ENCODE peak calls at places on chromosomes 4 and X, in seven cellular contexts. A is astrocyte of the spinal cord, K is fibroblast of lung, J is transverse colon, D is nephron progenitor cell, G is choroid plexus epithelial cell, X is body of pancreas. W is an unnamed sample.

GRCh38 chr4:108080752-108081151 is 88.0 kb downstream of the LEF1 start:
- DNase-seq in G (no peak), K (no peak), D (no peak), A (no peak), J (no peak), X (no peak), W (no peak)

GRCh38 chrX:30513284-30513683 is 64.3 kb downstream of the TASL start:
- DNase-seq in X (no peak), K (no peak), D (no peak), G (peak; percentile 28), A (no peak), J (no peak), W (no peak)

GRCh38 chr4:141016117-141016798 is 117.0 kb downstream of the RNF150 start:
- DNase-seq in X (no peak), D (no peak), K (no peak), G (no peak), A (no peak), J (no peak), W (no peak)

GRCh38 chr4:19349416-19349815 is 902.3 kb upstream of the SLIT2 start:
- DNase-seq in G (no peak), K (no peak), D (no peak), X (no peak), A (no peak), J (no peak), W (no peak)

GRCh38 chr4:54561940-54562339 is 95.8 kb upstream of the KIT start:
- DNase-seq in A (no peak), K (no peak), X (no peak), D (no peak), J (no peak), G (no peak), W (no peak)

GRCh38 chrX:104282326-104282725 is 27.6 kb upstream of the ESX1 start:
- DNase-seq in D (no peak), J (no peak), A (no peak), G (peak; percentile 8), X (no peak), K (no peak), W (no peak)

GRCh38 chr4:43048570-43048969 is 156.1 kb downstream of the GRXCR1 start:
- DNase-seq in K (no peak), J (no peak), X (no peak), D (no peak), A (no peak), G (no peak), W (no peak)

GRCh38 chrX:120617996-120618630 is 11.7 kb downstream of the C1GALT1C1 start:
- DNase-seq in K (no peak), A (no peak), X (no peak), J (no peak), D (no peak), G (no peak), W (no peak)

GRCh38 chrX:153782324-153782723 is 1.5 kb downstream of the SRPK3 start:
- DNase-seq in J (no peak), G (no peak), X (no peak), A (no peak), D (no peak), K (no peak), W (no peak)

GRCh38 chr4:182240161-182241130 is 2.8 kb upstream of the TENM3 start:
- DNase-seq in G (peak; percentile 65), X (no peak), A (peak; percentile 69), K (peak; percentile 97), D (peak; percentile 18), J (no peak), W (peak; percentile 94)

GRCh38 chr4:138804705-138805104 is 210.9 kb upstream of the NOCT start:
- DNase-seq in K (peak; percentile 27), X (no peak), A (no peak), D (peak; percentile 22), J (no peak), G (peak; percentile 26), W (no peak)

GRCh38 chrX:99603076-99603814 is 806.8 kb downstream of the PCDH19 start:
- DNase-seq in G (no peak), A (no peak), D (no peak), K (no peak), J (no peak), X (no peak), W (no peak)

GRCh38 chrX:141375011-141375730 is 132.9 kb upstream of the SPANXC start:
- DNase-seq in A (no peak), X (no peak), D (no peak), J (no peak), G (peak; percentile 4), K (no peak), W (no peak)

GRCh38 chr4:78747328-78747946 is 28.7 kb upstream of the BMP2K start:
- DNase-seq in D (no peak), A (no peak), G (peak; percentile 58), X (no peak), J (no peak), K (peak; percentile 31), W (peak; percentile 51)

GRCh38 chr4:188372856-188373255 is 233.6 kb downstream of the TRIML1 start:
- DNase-seq in G (no peak), J (no peak), K (no peak), A (no peak), D (no peak), X (no peak), W (no peak)

DNA sequence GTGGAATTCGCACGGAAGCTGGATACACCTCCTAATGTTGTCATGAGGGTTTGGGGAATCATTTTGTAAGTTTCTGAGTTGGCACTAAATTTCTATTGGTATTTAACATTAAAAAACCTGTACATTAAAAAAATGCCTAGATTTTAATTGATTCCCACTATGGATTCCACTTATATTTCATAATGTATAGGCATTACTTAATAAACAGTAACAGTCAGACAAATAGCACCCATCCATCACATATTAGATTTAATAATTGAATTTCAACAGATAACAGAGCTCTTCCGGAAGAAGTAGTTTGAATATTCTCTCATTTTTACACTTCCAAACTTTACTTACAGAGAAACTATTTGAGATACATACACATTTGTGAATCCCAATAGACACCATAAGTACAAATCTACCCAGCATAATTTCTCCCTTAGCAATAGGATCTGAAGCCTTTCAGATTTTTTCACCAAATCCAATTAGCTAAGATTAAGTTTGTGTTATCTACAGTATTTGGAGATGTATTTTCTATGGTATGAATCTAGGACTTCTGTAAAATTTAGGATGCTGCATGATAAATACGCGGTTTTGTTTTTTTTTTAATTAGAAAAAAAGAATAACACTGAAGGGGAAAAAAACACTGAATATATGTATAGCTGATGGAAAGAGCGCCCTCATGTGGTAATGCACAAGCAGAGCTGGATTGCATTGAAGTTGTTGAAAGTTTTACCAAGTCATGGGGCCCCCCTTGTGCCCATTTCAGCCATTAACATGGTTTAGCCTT is 12.2 kb upstream of the ODAM start:
- DNase-seq in J (peak; percentile 7), D (peak; percentile 50), G (peak; percentile 89), A (peak; percentile 32), X (peak; percentile 20), K (peak; percentile 23), W (no peak)
- TF ChIP-seq CTCF in J (peak; percentile 47), D (peak; percentile 86), G (peak; percentile 86), A (peak; percentile 71), X (peak; percentile 52), K (peak; percentile 44), W (peak; percentile 57)

GRCh38 chrX:71254092-71254941 is at the start of gene ZMYM3:
- DNase-seq in J (peak; percentile 88), X (peak; percentile 88), K (peak; percentile 83), A (peak; percentile 87), G (peak; percentile 86), D (peak; percentile 86), W (peak; percentile 72)

GRCh38 chrX:71256051-71256450 is 2.1 kb upstream of the ZMYM3 start:
- DNase-seq in A (no peak), X (no peak), G (no peak), D (no peak), K (peak; percentile 23), J (no peak), W (no peak)

GRCh38 chrX:71252221-71252620 is 1.7 kb downstream of the ZMYM3 start:
- DNase-seq in K (no peak), G (no peak), A (no peak), X (no peak), J (no peak), D (no peak), W (no peak)

GRCh38 chrX:71251456-71251973 is 2.4 kb downstream of the ZMYM3 start:
- DNase-seq in G (peak; percentile 16), X (no peak), D (no peak), J (peak; percentile 11), A (no peak), K (no peak), W (no peak)

DNA sequence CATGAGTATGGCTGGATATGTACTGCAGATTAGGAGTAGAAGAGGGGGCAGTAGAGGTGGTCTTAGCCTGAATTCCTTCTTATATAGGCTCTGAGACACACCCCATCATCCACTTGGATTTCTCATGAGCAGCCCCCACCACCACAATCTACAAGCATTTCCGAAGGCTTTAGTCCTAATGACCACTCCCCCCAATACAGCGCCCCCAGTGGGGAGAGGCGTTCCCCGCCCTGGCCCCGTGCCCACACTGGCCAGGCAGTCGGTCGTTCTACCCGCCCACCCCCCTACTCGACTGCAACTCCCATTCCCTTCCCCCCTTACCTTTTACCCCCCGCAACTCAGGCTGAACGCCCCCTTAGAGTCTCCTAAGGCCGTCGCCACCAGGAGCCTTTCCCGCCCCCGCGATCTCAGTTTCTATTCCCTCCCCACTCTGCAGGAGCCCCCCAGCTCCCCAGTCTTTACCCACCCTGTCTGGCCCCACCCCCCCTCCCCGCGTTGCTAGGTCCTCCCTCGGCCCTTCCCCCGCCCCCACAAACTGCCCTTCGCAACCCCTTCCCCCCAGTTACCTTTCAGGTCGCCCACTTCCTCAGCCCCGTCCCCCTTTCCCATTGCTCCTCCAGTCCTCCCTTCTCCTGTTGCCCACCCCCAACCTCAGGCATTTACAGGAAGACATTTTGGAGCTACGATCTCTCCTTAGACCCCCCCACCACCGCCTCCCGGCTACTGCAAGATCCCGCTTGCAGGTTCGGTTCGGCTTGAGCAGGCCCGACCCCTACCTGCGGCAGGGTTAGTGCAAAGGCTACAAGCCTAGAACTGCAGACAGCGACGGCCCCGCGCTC is 468 bp downstream of the ZMYM3 start:
- DNase-seq in G (peak; percentile 44), A (peak; percentile 25), X (peak; percentile 35), D (peak; percentile 61), J (peak; percentile 46), K (peak; percentile 36), W (no peak)
- TF ChIP-seq CTCF in G (peak; percentile 60), A (peak; percentile 53), X (peak; percentile 27), D (peak; percentile 20), J (peak; percentile 47), K (peak; percentile 28), W (peak; percentile 61)

DNA sequence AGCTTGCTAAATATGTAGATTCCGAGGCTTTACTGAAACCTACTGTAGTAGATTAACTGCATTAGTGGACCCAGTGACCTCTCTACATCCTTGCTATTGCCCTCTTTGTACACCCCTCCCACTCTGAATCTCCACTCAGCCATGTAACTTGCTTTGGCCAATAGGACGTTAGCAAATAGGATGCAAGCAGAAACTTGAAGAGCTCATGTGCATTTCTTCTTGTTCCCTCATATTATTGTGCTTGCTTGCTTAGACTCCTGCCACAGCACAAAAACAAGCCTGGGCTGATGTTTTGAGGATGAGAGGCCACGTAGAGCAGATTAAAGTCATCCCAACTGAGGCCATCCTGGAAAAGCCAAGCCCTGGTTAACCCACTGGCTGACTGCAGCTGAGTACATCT is 147.9 kb downstream of the HS6ST2 start:
- DNase-seq in G (no peak), J (no peak), X (no peak), K (no peak), A (no peak), D (no peak), W (no peak)
- TF ChIP-seq CTCF in G (no peak), J (no peak), X (no peak), K (no peak), A (no peak), D (no peak), W (no peak)

DNA sequence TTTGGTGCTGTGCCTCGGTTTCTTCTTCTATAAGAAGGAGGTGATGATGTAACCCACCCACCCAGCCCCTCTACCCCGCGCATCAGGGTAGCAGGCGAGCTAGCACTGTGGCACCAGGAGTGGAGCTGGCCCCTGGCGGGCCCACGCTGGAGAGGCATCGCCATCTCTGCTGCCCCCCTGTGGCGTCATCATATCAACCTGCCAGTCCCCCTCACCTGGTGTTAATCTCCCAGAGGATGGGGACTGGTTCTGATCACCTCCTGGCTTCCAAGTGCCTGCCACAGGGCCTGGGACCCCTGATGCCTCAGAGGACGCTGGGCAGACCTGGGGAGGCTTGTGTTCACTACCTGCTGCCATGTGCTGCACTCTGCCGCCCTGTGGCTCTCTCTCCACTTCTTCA is 6.3 kb upstream of the SORCS2 start:
- DNase-seq in X (no peak), D (peak; percentile 59), J (no peak), A (no peak), K (no peak), G (no peak), W (no peak)
- TF ChIP-seq CTCF in X (peak; percentile 14), D (peak; percentile 41), J (no peak), A (no peak), K (peak; percentile 23), G (peak; percentile 50), W (peak; percentile 60)

W was measured in HFFc6.